ENCODE peak calls at places on chromosomes 7 and 10, in eight cellular contexts. A is HCT116, W is SK-N-SH, V is GM12878, B is endothelial cell of umbilical vein, Q is H1, L is K562, Y is HepG2. P is an unnamed sample.

GRCh38 chr10:99234739-99235468 is 748 bp downstream of the HPSE2 start:
- DNase-seq in A (no peak), W (no peak), V (no peak), B (no peak), Q (no peak), L (no peak), Y (no peak), P (peak; percentile 26)

GRCh38 chr7:113320419-113320818 is 202.1 kb upstream of the SMIM30 start:
- DNase-seq in A (no peak), W (no peak), V (peak; percentile 5), B (no peak), Q (no peak), L (no peak), Y (no peak), P (no peak)

GRCh38 chr7:4470246-4470645 is 211.8 kb upstream of the FOXK1 start:
- DNase-seq in A (no peak), W (no peak), V (no peak), B (no peak), Q (no peak), L (peak; percentile 14), Y (no peak), P (peak; percentile 63)

GRCh38 chr7:40873248-40873647 is 738.4 kb downstream of the SUGCT start:
- DNase-seq in A (no peak), W (no peak), V (no peak), B (no peak), Q (no peak), L (no peak), Y (no peak), P (no peak)

GRCh38 chr7:37663693-37664092 is 19.9 kb upstream of the GPR141 start:
- DNase-seq in A (no peak), W (no peak), V (no peak), B (no peak), Q (no peak), L (no peak), Y (no peak), P (no peak)

GRCh38 chr7:29444267-29444666 is 119.4 kb upstream of the PRR15 start:
- DNase-seq in A (no peak), W (no peak), V (no peak), B (no peak), Q (no peak), L (no peak), Y (no peak), P (no peak)

GRCh38 chr7:2016761-2017482 is 215.8 kb downstream of the MAD1L1 start:
- DNase-seq in A (no peak), W (peak; percentile 14), V (no peak), B (no peak), Q (no peak), L (no peak), Y (no peak), P (no peak)

GRCh38 chr7:149753370-149754233 is 19.8 kb downstream of the ZNF467 start:
- DNase-seq in A (peak; percentile 36), W (peak; percentile 71), V (no peak), B (peak; percentile 55), Q (no peak), L (peak; percentile 80), Y (peak; percentile 35), P (peak; percentile 74)

GRCh38 chr7:83996879-83997278 is 197.7 kb downstream of the SEMA3A start:
- DNase-seq in A (no peak), W (no peak), V (no peak), B (no peak), Q (no peak), L (no peak), Y (no peak), P (no peak)

GRCh38 chr10:69466158-69466490 is 14.9 kb downstream of the TSPAN15 start:
- DNase-seq in A (no peak), W (no peak), V (no peak), B (no peak), Q (no peak), L (no peak), Y (no peak), P (no peak)

GRCh38 chr7:30899630-30900029 is 12.0 kb upstream of the AQP1 start:
- DNase-seq in A (no peak), W (no peak), V (no peak), B (no peak), Q (no peak), L (no peak), Y (no peak), P (no peak)

GRCh38 chr10:26437637-26438461 is at the start of gene APBB1IP:
- DNase-seq in A (no peak), W (no peak), V (peak; percentile 61), B (no peak), Q (no peak), L (no peak), Y (no peak), P (peak; percentile 71)

GRCh38 chr10:26435852-26436251 is 2.3 kb upstream of the APBB1IP start:
- DNase-seq in A (no peak), W (no peak), V (no peak), B (no peak), Q (no peak), L (no peak), Y (no peak), P (no peak)

GRCh38 chr10:26430641-26431163 is 7.4 kb upstream of the APBB1IP start:
- DNase-seq in A (no peak), W (no peak), V (peak; percentile 91), B (no peak), Q (no peak), L (no peak), Y (no peak), P (no peak)

GRCh38 chr10:26436848-26437247 is 1.3 kb upstream of the APBB1IP start:
- DNase-seq in A (no peak), W (no peak), V (no peak), B (no peak), Q (no peak), L (no peak), Y (no peak), P (peak; percentile 1)

GRCh38 chr10:26432938-26433337 is 5.2 kb upstream of the APBB1IP start:
- DNase-seq in A (no peak), W (no peak), V (no peak), B (no peak), Q (no peak), L (no peak), Y (no peak), P (no peak)
- TF ChIP-seq POLR2AphosphoS5 in A (no peak), W (no peak), V (no peak), B (no peak), Q (no peak), L (no peak), Y (no peak), P (no peak)

GRCh38 chr7:27647052-27647451 is 15.6 kb downstream of the HIBADH start:
- DNase-seq in A (peak; percentile 47), W (no peak), V (no peak), B (no peak), Q (no peak), L (no peak), Y (no peak), P (no peak)
- H3K4me2 ChIP-seq in A (peak overlapping the region; percentile 8), W (no peak overlapping the region), V (no peak overlapping the region), B (no peak overlapping the region), Q (no peak overlapping the region), L (no peak overlapping the region), Y (no peak overlapping the region), P (no peak overlapping the region)

GRCh38 chr10:29838529-29838928 is 203.8 kb upstream of the SVIL start:
- DNase-seq in A (no peak), W (no peak), V (no peak), B (no peak), Q (no peak), L (no peak), Y (no peak), P (no peak)

GRCh38 chr10:29840516-29841276 is 205.9 kb upstream of the SVIL start:
- DNase-seq in A (no peak), W (peak; percentile 39), V (no peak), B (peak; percentile 36), Q (no peak), L (no peak), Y (no peak), P (no peak)

GRCh38 chr10:29841724-29842649 is 207.2 kb upstream of the SVIL start:
- DNase-seq in A (no peak), W (peak; percentile 77), V (no peak), B (peak; percentile 43), Q (no peak), L (no peak), Y (peak; percentile 56), P (peak; percentile 56)

GRCh38 chr10:29837586-29837985 is 202.8 kb upstream of the SVIL start:
- DNase-seq in A (no peak), W (no peak), V (no peak), B (no peak), Q (no peak), L (no peak), Y (no peak), P (no peak)

GRCh38 chr10:29839826-29840515 is 205.2 kb upstream of the SVIL start:
- DNase-seq in A (no peak), W (no peak), V (no peak), B (no peak), Q (no peak), L (no peak), Y (no peak), P (peak; percentile 71)
- TF ChIP-seq POLR2AphosphoS5 in A (no peak), W (no peak), V (no peak), B (no peak), Q (no peak), L (no peak), Y (no peak), P (no peak)

GRCh38 chr7:157841757-157842390 is 505.1 kb downstream of the DNAJB6 start:
- DNase-seq in A (no peak), W (no peak), V (no peak), B (no peak), Q (no peak), L (no peak), Y (no peak), P (no peak)

GRCh38 chr7:157839226-157839625 is 502.4 kb downstream of the DNAJB6 start:
- DNase-seq in A (no peak), W (no peak), V (no peak), B (no peak), Q (no peak), L (no peak), Y (no peak), P (no peak)

GRCh38 chr7:157840174-157840912 is 503.5 kb downstream of the DNAJB6 start:
- DNase-seq in A (no peak), W (no peak), V (no peak), B (no peak), Q (no peak), L (no peak), Y (no peak), P (no peak)

GRCh38 chr7:157839672-157840167 is 502.9 kb downstream of the DNAJB6 start:
- DNase-seq in A (no peak), W (no peak), V (no peak), B (no peak), Q (no peak), L (no peak), Y (no peak), P (no peak)

DNA sequence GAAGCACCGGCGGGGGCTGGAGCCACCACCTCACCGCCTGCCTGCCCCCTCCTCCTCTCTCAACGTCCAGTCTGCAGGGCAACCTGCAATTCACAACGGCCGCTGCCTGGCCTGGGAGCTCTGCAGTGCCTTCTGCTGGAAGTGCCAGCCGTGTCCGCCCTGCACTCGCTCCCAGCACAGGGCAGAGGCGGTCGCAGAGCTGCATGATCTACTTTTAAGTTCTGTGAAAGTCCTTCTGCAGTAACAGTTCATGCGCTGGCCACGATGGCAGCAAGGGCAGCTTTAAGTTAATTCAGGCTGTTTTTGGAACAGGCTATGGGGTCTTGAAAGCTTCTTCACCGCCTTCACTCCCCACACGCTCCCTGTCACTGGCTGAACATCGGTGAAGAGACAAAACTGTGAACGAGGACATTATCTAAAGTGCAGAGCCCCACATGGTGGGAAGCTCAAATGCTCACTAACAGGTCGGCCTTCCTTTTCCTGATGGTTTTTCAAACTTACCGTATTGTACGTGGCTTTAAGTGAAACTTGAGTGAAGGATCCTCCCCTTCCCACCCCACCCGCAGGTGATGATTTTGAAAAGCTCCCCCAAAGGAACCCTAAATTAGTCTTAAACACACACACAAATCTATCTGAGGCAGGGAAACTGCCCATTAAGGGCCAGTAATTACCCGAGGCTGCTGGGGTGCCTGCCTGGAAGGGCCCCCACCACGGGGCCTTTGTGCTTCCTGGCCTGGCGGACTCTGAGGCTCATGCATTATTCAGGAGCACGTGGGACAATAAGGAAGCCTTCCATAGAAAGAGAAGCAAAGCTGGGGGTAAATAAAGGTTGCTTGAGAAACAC is 504.3 kb downstream of the DNAJB6 start:
- DNase-seq in A (no peak), W (no peak), V (no peak), B (no peak), Q (no peak), L (no peak), Y (no peak), P (no peak)
- H3K4me2 ChIP-seq in A (no peak overlapping the region), W (no peak overlapping the region), V (no peak overlapping the region), B (no peak overlapping the region), Q (no peak overlapping the region), L (no peak overlapping the region), Y (no peak overlapping the region), P (no peak overlapping the region)

P was measured in GM23338.